ENCODE peak calls at places on chromosome 20, in seven cellular contexts. T is GM12865, Z is omental fat pad, R is GM23338, A is type B pancreatic cell, D is psoas muscle, G is A549. O is an unnamed sample.

GRCh38 chr20:54162378-54162777 is 11.4 kb downstream of the CYP24A1 start:
- DNase-seq in T (no peak), Z (no peak), R (no peak), A (no peak), D (no peak), G (peak), O (no peak)

GRCh38 chr20:54794110-54794509 is 318.7 kb downstream of the DOK5 start:
- DNase-seq in T (no peak), Z (no peak), R (no peak), A (no peak), D (no peak), G (no peak), O (no peak)

GRCh38 chr20:19969507-19970255 is 47.5 kb upstream of the NAA20 start:
- DNase-seq in T (no peak), Z (no peak), R (no peak), A (no peak), D (no peak), G (no peak), O (no peak)

GRCh38 chr20:5834436-5835005 is 84.3 kb downstream of the SHLD1 start:
- DNase-seq in T (no peak), Z (no peak), R (no peak), A (no peak), D (no peak), G (no peak), O (no peak)

GRCh38 chr20:40008177-40008576 is 680.9 kb downstream of the MAFB start:
- DNase-seq in T (no peak), Z (no peak), R (no peak), A (no peak), D (peak), G (no peak), O (no peak)

GRCh38 chr20:61899971-61900370 is 165.7 kb downstream of the TAF4 start:
- DNase-seq in T (no peak), Z (no peak), R (no peak), A (no peak), D (peak), G (no peak), O (no peak)

GRCh38 chr20:5980720-5981119 is 30.3 kb downstream of the MCM8 start:
- DNase-seq in T (no peak), Z (no peak), R (no peak), A (no peak), D (no peak), G (no peak), O (no peak)

GRCh38 chr20:57652865-57653545 is 32.8 kb upstream of the ZBP1 start:
- DNase-seq in T (no peak), Z (no peak), R (no peak), A (peak), D (peak), G (no peak), O (peak)

GRCh38 chr20:7989379-7989778 is 30.2 kb downstream of the TMX4 start:
- DNase-seq in T (no peak), Z (no peak), R (no peak), A (no peak), D (no peak), G (peak), O (no peak)

GRCh38 chr20:56018194-56018593 is 12.9 kb upstream of the CBLN4 start:
- DNase-seq in T (no peak), Z (no peak), R (no peak), A (no peak), D (no peak), G (no peak), O (no peak)

GRCh38 chr20:13717631-13718044 is 67.1 kb downstream of the ESF1 start:
- DNase-seq in T (peak), Z (no peak), R (peak), A (no peak), D (no peak), G (no peak), O (no peak)

GRCh38 chr20:54479138-54479906 is 3.9 kb downstream of the DOK5 start:
- DNase-seq in T (no peak), Z (no peak), R (peak), A (no peak), D (no peak), G (peak), O (no peak)

GRCh38 chr20:41029150-41029872 is 689 bp downstream of the TOP1 start:
- DNase-seq in T (peak), Z (no peak), R (peak), A (peak), D (peak), G (peak), O (no peak)

GRCh38 chr20:61917459-61917858 is 148.2 kb downstream of the TAF4 start:
- DNase-seq in T (no peak), Z (no peak), R (no peak), A (no peak), D (no peak), G (no peak), O (no peak)

GRCh38 chr20:38604873-38605303 is 3.3 kb downstream of the ARHGAP40 start:
- DNase-seq in T (no peak), Z (no peak), R (no peak), A (no peak), D (no peak), G (peak), O (no peak)

GRCh38 chr20:41340327-41341055 is at the start of gene LPIN3:
- DNase-seq in T (peak), Z (peak), R (peak), A (peak), D (peak), G (peak), O (peak)

GRCh38 chr20:43765933-43766332 is 39.1 kb upstream of the GTSF1L start:
- DNase-seq in T (no peak), Z (no peak), R (no peak), A (no peak), D (no peak), G (no peak), O (no peak)

DNA sequence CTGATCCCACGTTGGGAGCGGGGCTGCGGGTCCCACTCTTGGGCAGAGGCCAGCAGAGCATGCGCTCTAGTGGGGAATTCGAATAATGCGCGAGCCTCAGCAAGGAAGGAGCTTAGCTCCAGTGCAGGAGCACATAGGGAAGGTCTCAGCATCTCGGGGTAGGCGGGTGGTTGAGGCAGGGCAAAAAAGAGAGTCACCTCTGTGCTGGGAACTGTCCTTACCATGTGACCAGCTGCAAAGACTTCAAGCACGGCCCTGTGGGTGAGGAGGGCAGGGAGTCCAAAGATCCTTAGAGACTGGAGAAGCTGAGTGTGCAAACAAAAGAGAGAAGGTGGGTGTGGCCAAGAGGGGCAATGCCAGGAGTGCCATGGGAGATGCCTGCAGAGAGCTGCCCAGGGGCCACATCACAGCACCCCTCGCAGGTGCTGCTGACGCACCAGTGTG is 79.2 kb upstream of the CD93 start:
- DNase-seq in T (no peak), Z (no peak), R (peak), A (no peak), D (no peak), G (no peak), O (no peak)
- TF ChIP-seq CTCF in T (no peak), Z (no peak), R (peak), A (peak), D (no peak), G (no peak), O (no peak)

GRCh38 chr20:50380697-50381040 is 129.5 kb upstream of the PTPN1 start:
- DNase-seq in T (no peak), Z (no peak), R (peak), A (no peak), D (no peak), G (peak), O (no peak)
- TF ChIP-seq CTCF in T (no peak), Z (no peak), R (peak), A (peak), D (peak), G (peak), O (no peak)

GRCh38 chr20:42530855-42531674 is 658.6 kb downstream of the PTPRT start:
- DNase-seq in T (peak), Z (no peak), R (peak), A (no peak), D (no peak), G (peak), O (no peak)
- TF ChIP-seq CTCF in T (peak), Z (no peak), R (no peak), A (peak), D (peak), G (peak), O (peak)

GRCh38 chr20:15708984-15709598 is 864.2 kb downstream of the KIF16B start:
- DNase-seq in T (peak), Z (no peak), R (peak), A (no peak), D (no peak), G (peak), O (peak)
- TF ChIP-seq CTCF in T (peak), Z (no peak), R (peak), A (peak), D (peak), G (peak), O (peak)

DNA sequence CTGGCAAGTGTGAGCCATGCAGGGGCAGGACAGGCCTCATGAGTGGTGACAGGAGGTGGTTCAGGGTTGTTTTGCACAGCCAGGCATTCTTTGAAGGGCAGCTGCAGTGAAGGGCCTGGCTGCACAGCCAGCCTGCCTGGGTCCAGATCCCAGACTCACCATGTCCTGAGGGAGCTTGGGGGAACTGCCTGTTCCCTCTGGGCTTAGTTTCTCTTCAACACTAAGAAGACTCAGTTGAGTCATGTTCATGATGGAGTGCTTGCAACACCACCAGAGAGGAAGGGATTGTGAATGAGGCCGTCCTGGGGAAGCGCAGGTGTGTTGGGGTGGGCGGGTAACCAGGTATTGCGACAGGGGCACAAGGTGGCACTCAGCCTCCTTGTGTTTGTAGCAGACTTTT is 102.4 kb downstream of the CDH26 start:
- DNase-seq in T (no peak), Z (no peak), R (no peak), A (no peak), D (peak), G (no peak), O (no peak)
- TF ChIP-seq CTCF in T (no peak), Z (no peak), R (no peak), A (no peak), D (no peak), G (no peak), O (no peak)

GRCh38 chr20:46058656-46059281 is 29.8 kb downstream of the SLC12A5 start:
- DNase-seq in T (no peak), Z (no peak), R (peak), A (peak), D (no peak), G (no peak), O (no peak)
- TF ChIP-seq CTCF in T (no peak), Z (no peak), R (peak), A (no peak), D (no peak), G (no peak), O (no peak)

DNA sequence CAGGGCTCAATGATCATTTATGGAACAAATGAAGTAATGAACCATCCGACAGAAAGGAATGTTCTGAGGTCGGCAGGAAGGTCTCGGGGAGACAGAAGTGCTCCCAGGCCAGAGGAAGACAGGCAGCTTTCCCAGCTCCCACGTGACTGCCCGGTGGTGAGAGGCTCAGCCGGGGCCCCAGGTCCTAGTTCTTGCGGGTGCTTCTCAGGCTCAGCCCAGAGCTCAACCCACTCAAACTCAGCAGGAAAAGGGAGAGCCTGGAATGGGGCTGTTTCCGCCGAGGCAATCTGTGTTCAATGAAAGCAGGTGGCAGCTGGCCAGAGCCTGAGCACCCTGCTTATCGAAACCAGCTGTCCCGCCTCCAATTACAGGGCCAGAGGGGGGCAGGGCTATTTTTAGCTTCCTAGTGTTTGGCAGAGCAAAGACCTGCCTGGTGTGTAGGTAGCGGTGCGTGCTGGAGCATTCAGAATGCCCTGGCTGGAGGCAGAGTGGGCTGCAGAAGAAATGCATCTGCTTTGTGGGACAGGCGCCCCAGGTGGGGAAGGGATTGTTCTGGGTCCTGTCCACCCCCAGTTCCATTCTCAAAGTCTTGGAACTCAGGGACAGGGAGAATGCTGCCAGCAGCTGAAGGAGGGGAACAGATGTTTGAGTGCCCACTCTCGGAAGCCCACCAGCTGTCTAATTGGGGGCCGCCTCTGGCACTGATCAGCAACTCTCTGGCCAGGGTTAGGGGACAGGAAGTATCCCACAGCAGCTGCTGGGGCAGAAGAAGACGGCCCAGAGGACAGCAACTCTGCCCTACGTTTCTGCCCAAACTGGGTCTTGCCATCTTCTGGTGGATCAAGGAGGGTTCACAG is 145.0 kb downstream of the PREX1 start:
- DNase-seq in T (no peak), Z (no peak), R (peak), A (peak), D (peak), G (no peak), O (peak)
- TF ChIP-seq CTCF in T (no peak), Z (no peak), R (no peak), A (no peak), D (no peak), G (no peak), O (no peak)

DNA sequence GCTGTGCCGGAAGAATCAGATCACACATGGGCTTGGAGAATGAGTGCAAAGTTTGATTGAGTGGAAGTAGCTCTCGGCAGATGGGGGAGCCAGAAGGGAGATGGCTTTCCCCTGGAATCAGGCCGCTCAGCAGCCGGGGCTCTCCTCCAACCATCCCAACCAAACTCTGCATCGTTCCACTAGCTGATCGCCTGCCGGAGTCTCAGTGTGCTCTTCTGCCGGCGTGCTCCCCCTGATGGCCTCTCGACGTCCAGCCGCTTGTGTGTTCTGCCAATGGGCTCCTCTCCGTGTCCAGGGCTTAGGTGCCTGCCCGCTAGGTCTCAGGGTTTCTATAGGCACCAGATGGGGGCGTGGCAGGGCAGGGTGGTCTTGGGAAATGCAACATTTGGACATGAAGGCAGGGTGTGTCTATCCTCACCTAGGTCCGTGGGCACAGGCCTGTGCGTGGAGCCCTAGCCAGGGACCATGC is 4.9 kb upstream of the BIRC7 start:
- DNase-seq in T (peak), Z (no peak), R (peak), A (no peak), D (peak), G (peak), O (no peak)
- TF ChIP-seq CTCF in T (peak), Z (no peak), R (peak), A (peak), D (peak), G (no peak), O (peak)